ENCODE peak calls at places on chromosomes 1 and 21, in five cellular contexts. P, I, K, M and Z are unnamed samples.

GRCh38 chr21:34513109-34513675 is 1.2 kb upstream of the KCNE1 start:
- DNase-seq in P (no peak), I (no peak), K (no peak), M (no peak), Z (peak)

GRCh38 chr1:16459503-16459902 is 19.0 kb downstream of the NECAP2 start:
- DNase-seq in P (no peak), I (no peak), K (no peak), M (no peak), Z (no peak)

GRCh38 chr1:231594123-231594522 is 32.5 kb upstream of the DISC1 start:
- DNase-seq in P (no peak), I (no peak), K (no peak), M (no peak), Z (no peak)

GRCh38 chr1:4079815-4080214 is 179.7 kb upstream of the C1orf174 start:
- DNase-seq in P (no peak), I (no peak), K (no peak), M (no peak), Z (no peak)

GRCh38 chr21:43991447-43991991 is 20.6 kb upstream of the TRAPPC10 start:
- DNase-seq in P (no peak), I (no peak), K (no peak), M (no peak), Z (no peak)

GRCh38 chr1:202037706-202038296 is 27.4 kb downstream of the ELF3 start:
- DNase-seq in P (peak), I (peak), K (no peak), M (no peak), Z (peak)

GRCh38 chr1:24688621-24689195 is 45.6 kb downstream of the SRRM1 start:
- DNase-seq in P (peak), I (peak), K (no peak), M (peak), Z (peak)

GRCh38 chr1:110207831-110208230 is 2.3 kb upstream of the KCNC4 start:
- DNase-seq in P (peak), I (peak), K (no peak), M (peak), Z (peak)

GRCh38 chr1:53889304-53890298 is at the start of gene YIPF1:
- DNase-seq in P (peak), I (peak), K (peak), M (peak), Z (peak)

GRCh38 chr1:155531624-155532023 is 31.0 kb downstream of the ASH1L start:
- DNase-seq in P (no peak), I (peak), K (no peak), M (no peak), Z (no peak)

GRCh38 chr1:232423591-232423990 is 206.3 kb downstream of the SIPA1L2 start:
- DNase-seq in P (no peak), I (peak), K (no peak), M (no peak), Z (peak)

GRCh38 chr21:34889287-34889536 is 159.9 kb downstream of the RUNX1 start:
- DNase-seq in P (peak), I (peak), K (no peak), M (peak), Z (peak)

GRCh38 chr1:112058815-112059450 is 69.5 kb upstream of the KCND3 start:
- DNase-seq in P (no peak), I (no peak), K (no peak), M (peak), Z (no peak)

GRCh38 chr1:200153277-200154055 is 126.0 kb downstream of the NR5A2 start:
- DNase-seq in P (no peak), I (no peak), K (peak), M (no peak), Z (no peak)

DNA sequence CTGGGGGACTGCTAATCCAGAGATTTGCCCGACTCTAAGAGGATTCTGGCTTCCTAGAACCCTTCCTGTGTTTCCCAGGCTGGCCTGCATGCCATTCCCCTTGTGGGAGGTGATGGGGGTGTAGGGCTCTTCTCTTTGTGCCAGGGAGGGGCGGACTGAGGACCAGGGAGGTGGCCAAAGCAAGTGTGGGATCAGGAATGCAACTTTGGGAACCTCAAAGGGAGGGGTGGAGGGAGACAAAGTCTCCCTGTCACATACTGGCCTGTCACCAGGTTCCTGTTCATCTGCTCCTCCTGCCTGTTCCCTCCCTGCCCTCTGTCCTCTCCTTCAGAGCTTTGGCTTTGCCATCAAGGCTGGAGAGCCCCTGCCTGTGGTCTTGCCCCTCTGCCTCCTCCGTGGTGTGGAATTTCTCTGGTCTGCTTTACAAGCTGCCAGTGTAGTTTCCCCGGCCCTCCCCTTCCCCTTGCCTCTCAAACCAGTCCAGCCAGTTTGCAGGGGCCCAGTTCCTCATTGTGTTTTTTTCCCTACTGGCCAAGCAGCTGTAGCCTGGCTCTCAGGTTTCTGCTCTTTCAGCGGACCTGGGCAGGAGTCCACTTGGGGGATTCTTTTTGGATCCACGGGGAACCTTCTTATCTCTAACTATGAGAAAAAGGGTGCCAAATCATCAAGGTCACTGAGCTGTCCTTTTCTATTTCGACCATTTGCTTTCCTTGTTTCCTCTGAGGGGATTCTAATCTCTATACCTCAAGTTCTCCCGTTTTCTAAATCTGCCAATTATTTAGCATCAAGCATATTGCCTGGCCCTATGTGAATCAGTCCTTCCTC is 1.8 kb downstream of the CGN start:
- DNase-seq in P (peak), I (no peak), K (no peak), M (peak), Z (no peak)
- H3K4me3 ChIP-seq in P (no peak), I (no peak), K (no peak), M (peak), Z (no peak)

GRCh38 chr1:102872097-102872496 is 236.2 kb downstream of the COL11A1 start:
- DNase-seq in P (no peak), I (no peak), K (no peak), M (no peak), Z (no peak)
- TF ChIP-seq CTCF in P (no peak), I (no peak), K (peak), M (peak), Z (peak)

DNA sequence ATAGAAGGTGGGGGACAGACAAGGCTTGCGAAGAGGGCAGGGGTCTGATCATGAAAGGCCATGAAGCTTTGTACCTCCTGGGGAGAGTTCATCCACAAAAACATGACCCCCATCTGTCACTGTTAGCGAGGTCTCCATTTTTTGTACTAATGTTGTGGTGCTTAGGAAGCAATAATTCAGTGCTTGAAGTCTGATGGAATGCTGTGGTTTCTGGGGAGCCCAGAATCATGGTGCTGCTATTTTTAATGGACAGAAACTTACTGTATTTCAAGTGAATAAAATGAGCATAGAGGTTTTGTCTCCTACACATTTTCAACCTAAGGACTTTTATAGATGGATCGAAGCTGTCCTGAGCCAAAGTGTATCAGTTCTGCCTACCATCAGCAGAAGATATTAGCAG is 28.2 kb upstream of the RGL1 start:
- DNase-seq in P (no peak), I (peak), K (no peak), M (no peak), Z (peak)
- H3K4me3 ChIP-seq in P (no peak), I (no peak), K (no peak), M (no peak), Z (no peak)

GRCh38 chr1:9009438-9010366 is 16.5 kb downstream of the SLC2A7 start:
- DNase-seq in P (no peak), I (peak), K (no peak), M (peak), Z (peak)
- TF ChIP-seq CTCF in P (peak), I (peak), K (peak), M (peak), Z (peak)